ENCODE peak calls at places on chromosomes 1 and 21, in eight cellular contexts. N, V, X, R, Q, W, E and H are unnamed samples.

GRCh38 chr21:22200378-22201092 is 1202.3 kb downstream of the NCAM2 start:
- DNase-seq in N (no peak), V (no peak), X (no peak), R (no peak), Q (no peak), W (no peak), E (no peak), H (no peak)

GRCh38 chr1:165917166-165917565 is 89.8 kb downstream of the UCK2 start:
- DNase-seq in N (no peak), V (no peak), X (no peak), R (no peak), Q (no peak), W (no peak), E (no peak), H (no peak)

GRCh38 chr1:150072959-150073358 is 5.4 kb downstream of the VPS45 start:
- DNase-seq in N (no peak), V (no peak), X (peak; percentile 63), R (no peak), Q (no peak), W (no peak), E (no peak), H (no peak)

GRCh38 chr1:19435181-19435580 is 50.2 kb downstream of the CAPZB start:
- DNase-seq in N (peak; percentile 61), V (peak; percentile 57), X (no peak), R (no peak), Q (no peak), W (no peak), E (peak; percentile 58), H (no peak)

GRCh38 chr1:183303325-183303645 is 114.9 kb downstream of the NMNAT2 start:
- DNase-seq in N (no peak), V (no peak), X (no peak), R (no peak), Q (no peak), W (no peak), E (no peak), H (no peak)

GRCh38 chr1:154992721-154993571 is 440 bp upstream of the LENEP start:
- DNase-seq in N (peak; percentile 12), V (peak; percentile 64), X (peak; percentile 19), R (no peak), Q (peak; percentile 24), W (peak; percentile 73), E (no peak), H (no peak)

GRCh38 chr1:3530086-3530930 is 75.8 kb downstream of the ARHGEF16 start:
- DNase-seq in N (no peak), V (no peak), X (no peak), R (no peak), Q (peak; percentile 56), W (peak; percentile 77), E (no peak), H (no peak)

GRCh38 chr1:68954841-68955240 is 458.0 kb upstream of the DEPDC1 start:
- DNase-seq in N (no peak), V (peak; percentile 64), X (no peak), R (no peak), Q (no peak), W (no peak), E (no peak), H (no peak)

GRCh38 chr1:58874757-58875755 is 91.2 kb upstream of the JUN start:
- DNase-seq in N (peak; percentile 41), V (peak; percentile 83), X (peak; percentile 73), R (peak; percentile 46), Q (peak; percentile 79), W (peak; percentile 85), E (no peak), H (no peak)

GRCh38 chr1:244050835-244051444 is at the start of gene ZBTB18:
- DNase-seq in N (no peak), V (peak; percentile 79), X (no peak), R (no peak), Q (peak; percentile 75), W (peak; percentile 57), E (no peak), H (no peak)

GRCh38 chr1:33370827-33371226 is 49.9 kb upstream of the A3GALT2 start:
- DNase-seq in N (no peak), V (no peak), X (no peak), R (no peak), Q (no peak), W (no peak), E (no peak), H (no peak)

GRCh38 chr1:234849824-234850223 is 239.8 kb upstream of the IRF2BP2 start:
- DNase-seq in N (no peak), V (peak; percentile 30), X (no peak), R (no peak), Q (no peak), W (no peak), E (no peak), H (no peak)

GRCh38 chr1:63917571-63918394 is 144.0 kb downstream of the ROR1 start:
- DNase-seq in N (no peak), V (peak; percentile 63), X (peak; percentile 11), R (no peak), Q (no peak), W (peak; percentile 90), E (no peak), H (peak; percentile 74)

GRCh38 chr1:125064481-125064880 is 3879.7 kb downstream of the SRGAP2C start:
- DNase-seq in N (no peak), V (no peak), X (no peak), R (no peak), Q (no peak), W (no peak), E (no peak), H (no peak)

GRCh38 chr21:32590130-32590529 is 4.8 kb upstream of the TCP10L start:
- DNase-seq in N (no peak), V (no peak), X (no peak), R (no peak), Q (no peak), W (no peak), E (no peak), H (no peak)

GRCh38 chr1:41618066-41618825 is 133.8 kb upstream of the EDN2 start:
- DNase-seq in N (peak; percentile 88), V (peak; percentile 52), X (no peak), R (peak; percentile 82), Q (peak; percentile 89), W (peak; percentile 45), E (peak; percentile 87), H (peak; percentile 75)

GRCh38 chr1:71565267-71565666 is 484.4 kb upstream of the ZRANB2 start:
- DNase-seq in N (no peak), V (peak; percentile 42), X (peak; percentile 41), R (no peak), Q (no peak), W (no peak), E (no peak), H (no peak)

GRCh38 chr1:11400155-11400554 is 78.8 kb upstream of the DISP3 start:
- DNase-seq in N (no peak), V (no peak), X (no peak), R (no peak), Q (no peak), W (no peak), E (no peak), H (no peak)

GRCh38 chr1:208980590-208980989 is 602.9 kb upstream of the CAMK1G start:
- DNase-seq in N (no peak), V (peak; percentile 16), X (no peak), R (no peak), Q (no peak), W (no peak), E (no peak), H (no peak)

GRCh38 chr1:66402194-66402593 is 131.8 kb upstream of the SGIP1 start:
- DNase-seq in N (peak; percentile 77), V (no peak), X (peak; percentile 53), R (peak; percentile 68), Q (peak; percentile 32), W (no peak), E (peak; percentile 65), H (no peak)

DNA sequence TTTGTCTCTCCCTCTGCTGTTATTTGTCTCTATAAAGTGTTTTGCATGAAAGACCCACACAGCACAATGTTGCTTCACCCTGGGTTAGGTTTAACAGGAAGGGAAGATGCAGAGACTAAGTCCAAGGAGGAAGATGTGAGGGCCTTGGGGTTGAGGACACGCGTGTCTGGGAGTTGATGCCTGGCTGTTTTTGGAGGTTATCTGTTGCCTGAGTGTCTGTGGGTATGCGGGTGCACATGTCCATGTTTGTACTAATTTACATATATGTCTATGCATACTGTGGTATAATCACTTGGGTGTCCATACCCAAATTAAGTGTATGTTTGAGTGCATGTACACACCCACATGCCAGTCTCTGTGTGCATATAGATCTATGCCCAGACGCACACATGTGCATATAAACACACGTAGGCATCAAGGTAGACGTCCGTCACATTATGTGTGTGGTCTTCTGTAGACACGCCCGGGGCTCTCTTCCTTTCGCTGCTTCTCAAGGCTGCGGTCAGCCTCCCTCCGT is 970 bp upstream of the MAN1C1 start:
- DNase-seq in N (no peak), V (no peak), X (no peak), R (no peak), Q (no peak), W (no peak), E (no peak), H (no peak)
- H3K27ac ChIP-seq in N (peak overlapping the region; percentile 82), V (no peak overlapping the region), X (peak overlapping the region; percentile 58), R (peak overlapping the region; percentile 86), Q (peak overlapping the region; percentile 69), W (no peak overlapping the region), E (peak overlapping the region; percentile 90), H (peak overlapping the region; percentile 83)

GRCh38 chr1:160674415-160674814 is 27.6 kb upstream of the SLAMF1 start:
- DNase-seq in N (no peak), V (no peak), X (peak; percentile 98), R (no peak), Q (no peak), W (no peak), E (no peak), H (no peak)
- H3K4me3 ChIP-seq in N (no peak overlapping the region), V (no peak overlapping the region), X (peak overlapping the region; percentile 72), R (peak overlapping the region; percentile 9), Q (no peak overlapping the region), W (peak overlapping the region; percentile 21), E (no peak overlapping the region), H (no peak overlapping the region)

GRCh38 chr1:61337037-61337436 is 254.7 kb downstream of the NFIA start:
- DNase-seq in N (no peak), V (no peak), X (no peak), R (no peak), Q (no peak), W (peak; percentile 51), E (no peak), H (no peak)
- TF ChIP-seq CTCF in N (peak; percentile 7), V (no peak), X (no peak), R (peak; percentile 24), Q (no peak), W (peak; percentile 68), E (no peak), H (no peak)

GRCh38 chr1:153679337-153680119 is 1.0 kb downstream of the NPR1 start:
- DNase-seq in N (no peak), V (no peak), X (no peak), R (peak; percentile 29), Q (peak; percentile 30), W (peak; percentile 77), E (no peak), H (no peak)

GRCh38 chr1:153677718-153678518 is 570 bp upstream of the NPR1 start:
- DNase-seq in N (peak; percentile 55), V (peak; percentile 35), X (peak; percentile 47), R (peak; percentile 40), Q (peak; percentile 64), W (peak; percentile 89), E (peak; percentile 64), H (peak; percentile 83)

GRCh38 chr1:153680120-153680403 is 1.6 kb downstream of the NPR1 start:
- DNase-seq in N (no peak), V (no peak), X (no peak), R (no peak), Q (no peak), W (peak; percentile 59), E (no peak), H (no peak)

GRCh38 chr1:153682730-153683129 is 4.2 kb downstream of the NPR1 start:
- DNase-seq in N (no peak), V (no peak), X (no peak), R (no peak), Q (no peak), W (no peak), E (no peak), H (no peak)

GRCh38 chr1:153678519-153679336 is at the start of gene NPR1:
- DNase-seq in N (peak; percentile 81), V (no peak), X (no peak), R (peak; percentile 72), Q (peak; percentile 49), W (peak; percentile 83), E (peak; percentile 62), H (no peak)
- H3K27ac ChIP-seq in N (peak within 1 kb of the TSS; percentile 86), V (no peak within 1 kb of the TSS), X (no peak within 1 kb of the TSS), R (peak within 1 kb of the TSS; percentile 85), Q (no peak within 1 kb of the TSS), W (no peak within 1 kb of the TSS), E (no peak within 1 kb of the TSS), H (peak within 1 kb of the TSS; percentile 88)